ENCODE peak calls at places on chromosomes 6 and 20, in five cellular contexts. C, Z, K, O and W are unnamed samples.

GRCh38 chr20:45892049-45892816 is 1.1 kb downstream of the CTSA start:
- DNase-seq in O (peak; percentile 31), C (peak; percentile 77), Z (no peak), K (no peak), W (no peak)

GRCh38 chr6:123838612-123839279 is 35.1 kb downstream of the NKAIN2 start:
- DNase-seq in O (peak; percentile 21), C (no peak), Z (no peak), K (no peak), W (no peak)

GRCh38 chr6:12198851-12199250 is 91.3 kb upstream of the EDN1 start:
- DNase-seq in Z (no peak), O (no peak), K (no peak), C (no peak), W (no peak)

GRCh38 chr6:129671442-129672344 is 38.3 kb downstream of the ARHGAP18 start:
- DNase-seq in O (no peak), K (peak; percentile 11), C (no peak), Z (no peak), W (no peak)

GRCh38 chr6:170253226-170253909 is 37.5 kb downstream of the DLL1 start:
- DNase-seq in K (no peak), C (no peak), Z (no peak), O (no peak), W (no peak)

GRCh38 chr6:82954937-82955577 is 110.6 kb downstream of the UBE3D start:
- DNase-seq in O (no peak), Z (no peak), C (peak; percentile 16), K (no peak), W (no peak)

GRCh38 chr20:20466341-20466879 is 98.5 kb downstream of the INSM1 start:
- DNase-seq in K (no peak), C (peak; percentile 88), Z (no peak), O (no peak), W (no peak)

GRCh38 chr20:58086763-58087566 is 141.5 kb downstream of the ANKRD60 start:
- DNase-seq in K (no peak), O (peak; percentile 72), C (peak; percentile 68), Z (peak; percentile 41), W (no peak)

GRCh38 chr6:85484941-85485340 is 35.1 kb downstream of the NT5E start:
- DNase-seq in O (no peak), C (no peak), Z (no peak), K (no peak), W (no peak)

GRCh38 chr6:148274809-148275208 is 67.8 kb upstream of the SASH1 start:
- DNase-seq in Z (no peak), K (no peak), C (no peak), O (no peak), W (no peak)

GRCh38 chr6:84967389-84967788 is 203.0 kb upstream of the TBX18 start:
- DNase-seq in O (peak; percentile 54), Z (no peak), K (no peak), C (peak; percentile 48), W (no peak)

GRCh38 chr20:20824924-20825584 is 112.6 kb upstream of the RALGAPA2 start:
- DNase-seq in Z (peak; percentile 35), K (peak; percentile 30), O (peak; percentile 76), C (peak; percentile 26), W (no peak)

GRCh38 chr20:50216543-50217206 is 26.0 kb downstream of the CEBPB start:
- DNase-seq in K (no peak), C (no peak), O (no peak), Z (no peak), W (no peak)

GRCh38 chr6:110628330-110628729 is 151.9 kb upstream of the SLC22A16 start:
- DNase-seq in C (peak; percentile 55), Z (no peak), O (no peak), K (no peak), W (no peak)

GRCh38 chr6:11279213-11279780 is 46.8 kb upstream of the NEDD9 start:
- DNase-seq in C (peak; percentile 17), K (no peak), O (no peak), Z (no peak), W (peak; percentile 85)

GRCh38 chr20:62064788-62065668 is 653 bp downstream of the TAF4 start:
- DNase-seq in O (no peak), C (no peak), K (no peak), Z (no peak), W (no peak)

GRCh38 chr6:107460074-107460631 is 789 bp upstream of the PDSS2 start:
- DNase-seq in O (no peak), C (no peak), K (no peak), Z (no peak), W (no peak)

GRCh38 chr20:21944227-21944626 is 238.8 kb downstream of the PAX1 start:
- DNase-seq in K (no peak), Z (no peak), O (no peak), C (no peak), W (no peak)

GRCh38 chr6:45514454-45514853 is 136.7 kb upstream of the SUPT3H start:
- DNase-seq in C (no peak), Z (no peak), K (no peak), O (no peak), W (no peak)

GRCh38 chr6:98977606-98978292 is 30.0 kb upstream of the FBXL4 start:
- DNase-seq in K (no peak), Z (no peak), C (no peak), O (no peak), W (no peak)

GRCh38 chr20:13024581-13024980 is 15.8 kb downstream of the SPTLC3 start:
- DNase-seq in Z (no peak), O (no peak), K (no peak), C (no peak), W (no peak)

GRCh38 chr6:32692019-32692418 is 25.6 kb upstream of the HLA-DQB1 start:
- DNase-seq in K (peak; percentile 4), C (no peak), O (peak; percentile 43), Z (peak; percentile 33), W (no peak)

GRCh38 chr6:80543598-80544181 is 437.2 kb downstream of the BCKDHB start:
- DNase-seq in O (no peak), K (no peak), Z (no peak), C (peak; percentile 39), W (no peak)

GRCh38 chr6:87340230-87340629 is 4.4 kb upstream of the C6orf163 start:
- DNase-seq in K (no peak), O (no peak), C (no peak), Z (no peak), W (no peak)

GRCh38 chr6:130447374-130447773 is 81.6 kb downstream of the TMEM200A start:
- DNase-seq in O (no peak), K (no peak), C (no peak), Z (no peak), W (no peak)

GRCh38 chr6:7998103-7998725 is 66.0 kb downstream of the BLOC1S5 start:
- DNase-seq in K (no peak), Z (no peak), O (no peak), C (no peak), W (no peak)